ENCODE peak calls at places on chromosomes 13 and 19, in nine cellular contexts. One of them, this sample, is unnamed.
A peak's percentile ranks its signal among the peaks of the same experiment; 100 is the strongest.

GRCh38 chr19:18809149-18809978 is 18.3 kb upstream of the COMP start:
- DNase-seq in ascending aorta: peak; percentile 91
- DNase-seq in mesendoderm: no peak
- DNase-seq in right lobe of liver: peak; percentile 64
- DNase-seq in GM23248: peak; percentile 92
- DNase-seq in esophagus squamous epithelium: no peak
- DNase-seq in IMR-90: peak; percentile 78
- DNase-seq in naive thymus-derived CD4-positive, alpha-beta T cell: no peak
- DNase-seq in psoas muscle: peak; percentile 83
- DNase-seq in this sample: no peak

GRCh38 chr19:29521291-29522075 is 4.3 kb upstream of the VSTM2B start:
- DNase-seq in ascending aorta: no peak
- DNase-seq in mesendoderm: no peak
- DNase-seq in right lobe of liver: no peak
- DNase-seq in GM23248: no peak
- DNase-seq in esophagus squamous epithelium: no peak
- DNase-seq in IMR-90: no peak
- DNase-seq in naive thymus-derived CD4-positive, alpha-beta T cell: no peak
- DNase-seq in psoas muscle: no peak
- DNase-seq in this sample: no peak

GRCh38 chr13:19888799-19889198 is 25.4 kb upstream of the ZMYM5 start:
- DNase-seq in ascending aorta: no peak
- DNase-seq in mesendoderm: no peak
- DNase-seq in right lobe of liver: no peak
- DNase-seq in GM23248: peak; percentile 40
- DNase-seq in esophagus squamous epithelium: no peak
- DNase-seq in IMR-90: peak; percentile 38
- DNase-seq in naive thymus-derived CD4-positive, alpha-beta T cell: peak; percentile 33
- DNase-seq in psoas muscle: no peak
- DNase-seq in this sample: no peak

GRCh38 chr13:91162180-91162579 is 185.3 kb upstream of the MIR17HG start:
- DNase-seq in ascending aorta: no peak
- DNase-seq in mesendoderm: peak; percentile 73
- DNase-seq in right lobe of liver: no peak
- DNase-seq in GM23248: no peak
- DNase-seq in esophagus squamous epithelium: no peak
- DNase-seq in IMR-90: no peak
- DNase-seq in naive thymus-derived CD4-positive, alpha-beta T cell: no peak
- DNase-seq in psoas muscle: no peak
- DNase-seq in this sample: no peak

GRCh38 chr19:51501594-51502263 is at the start of gene SIGLEC12:
- DNase-seq in ascending aorta: peak; percentile 67
- DNase-seq in mesendoderm: no peak
- DNase-seq in right lobe of liver: peak; percentile 59
- DNase-seq in GM23248: no peak
- DNase-seq in esophagus squamous epithelium: no peak
- DNase-seq in IMR-90: no peak
- DNase-seq in naive thymus-derived CD4-positive, alpha-beta T cell: no peak
- DNase-seq in psoas muscle: no peak
- DNase-seq in this sample: no peak

GRCh38 chr13:24870380-24870760 is 106.4 kb downstream of the RNF17 start:
- DNase-seq in ascending aorta: no peak
- DNase-seq in mesendoderm: no peak
- DNase-seq in right lobe of liver: no peak
- DNase-seq in GM23248: no peak
- DNase-seq in esophagus squamous epithelium: no peak
- DNase-seq in IMR-90: no peak
- DNase-seq in naive thymus-derived CD4-positive, alpha-beta T cell: no peak
- DNase-seq in psoas muscle: no peak
- DNase-seq in this sample: no peak

GRCh38 chr19:46426035-46426505 is 2.7 kb downstream of the PNMA8C start:
- DNase-seq in ascending aorta: no peak
- DNase-seq in mesendoderm: no peak
- DNase-seq in right lobe of liver: no peak
- DNase-seq in GM23248: peak; percentile 51
- DNase-seq in esophagus squamous epithelium: no peak
- DNase-seq in IMR-90: no peak
- DNase-seq in naive thymus-derived CD4-positive, alpha-beta T cell: no peak
- DNase-seq in psoas muscle: no peak
- DNase-seq in this sample: no peak

GRCh38 chr19:18205180-18205915 is 1.5 kb upstream of the RAB3A start:
- DNase-seq in ascending aorta: peak; percentile 92
- DNase-seq in mesendoderm: peak; percentile 71
- DNase-seq in right lobe of liver: peak; percentile 78
- DNase-seq in GM23248: peak; percentile 92
- DNase-seq in esophagus squamous epithelium: no peak
- DNase-seq in IMR-90: peak; percentile 89
- DNase-seq in naive thymus-derived CD4-positive, alpha-beta T cell: peak; percentile 47
- DNase-seq in psoas muscle: peak; percentile 94
- DNase-seq in this sample: no peak

GRCh38 chr19:41095703-41096102 is 7.5 kb downstream of the CYP2A13 start:
- DNase-seq in ascending aorta: no peak
- DNase-seq in mesendoderm: no peak
- DNase-seq in right lobe of liver: no peak
- DNase-seq in GM23248: no peak
- DNase-seq in esophagus squamous epithelium: no peak
- DNase-seq in IMR-90: no peak
- DNase-seq in naive thymus-derived CD4-positive, alpha-beta T cell: no peak
- DNase-seq in psoas muscle: no peak
- DNase-seq in this sample: no peak

GRCh38 chr19:55273978-55274707 is 5.8 kb downstream of the HSPBP1 start:
- DNase-seq in ascending aorta: no peak
- DNase-seq in mesendoderm: no peak
- DNase-seq in right lobe of liver: no peak
- DNase-seq in GM23248: no peak
- DNase-seq in esophagus squamous epithelium: no peak
- DNase-seq in IMR-90: no peak
- DNase-seq in naive thymus-derived CD4-positive, alpha-beta T cell: no peak
- DNase-seq in psoas muscle: no peak
- DNase-seq in this sample: no peak

GRCh38 chr19:51166846-51167490 is 24.9 kb downstream of the SIGLEC7 start:
- DNase-seq in ascending aorta: no peak
- DNase-seq in mesendoderm: no peak
- DNase-seq in right lobe of liver: no peak
- DNase-seq in GM23248: no peak
- DNase-seq in esophagus squamous epithelium: no peak
- DNase-seq in IMR-90: no peak
- DNase-seq in naive thymus-derived CD4-positive, alpha-beta T cell: peak; percentile 13
- DNase-seq in psoas muscle: no peak
- DNase-seq in this sample: no peak

GRCh38 chr19:46791944-46792343 is 3.5 kb upstream of the SLC1A5 start:
- DNase-seq in ascending aorta: no peak
- DNase-seq in mesendoderm: peak; percentile 51
- DNase-seq in right lobe of liver: no peak
- DNase-seq in GM23248: no peak
- DNase-seq in esophagus squamous epithelium: no peak
- DNase-seq in IMR-90: no peak
- DNase-seq in naive thymus-derived CD4-positive, alpha-beta T cell: peak; percentile 74
- DNase-seq in psoas muscle: no peak
- DNase-seq in this sample: peak; percentile 93

GRCh38 chr13:24141333-24141910 is 19.1 kb upstream of the SPATA13 start:
- DNase-seq in ascending aorta: no peak
- DNase-seq in mesendoderm: peak; percentile 91
- DNase-seq in right lobe of liver: no peak
- DNase-seq in GM23248: no peak
- DNase-seq in esophagus squamous epithelium: no peak
- DNase-seq in IMR-90: peak; percentile 33
- DNase-seq in naive thymus-derived CD4-positive, alpha-beta T cell: no peak
- DNase-seq in psoas muscle: no peak
- DNase-seq in this sample: no peak

GRCh38 chr13:29883941-29884518 is 33.6 kb upstream of the UBL3 start:
- DNase-seq in ascending aorta: no peak
- DNase-seq in mesendoderm: peak; percentile 53
- DNase-seq in right lobe of liver: no peak
- DNase-seq in GM23248: no peak
- DNase-seq in esophagus squamous epithelium: no peak
- DNase-seq in IMR-90: peak; percentile 27
- DNase-seq in naive thymus-derived CD4-positive, alpha-beta T cell: no peak
- DNase-seq in psoas muscle: no peak
- DNase-seq in this sample: no peak

GRCh38 chr13:113399755-113400149 is 35.8 kb upstream of the GRTP1 start:
- DNase-seq in ascending aorta: peak; percentile 57
- DNase-seq in mesendoderm: no peak
- DNase-seq in right lobe of liver: peak; percentile 23
- DNase-seq in GM23248: no peak
- DNase-seq in esophagus squamous epithelium: no peak
- DNase-seq in IMR-90: no peak
- DNase-seq in naive thymus-derived CD4-positive, alpha-beta T cell: no peak
- DNase-seq in psoas muscle: no peak
- DNase-seq in this sample: no peak

GRCh38 chr19:42333975-42334696 is 8.7 kb downstream of the MEGF8 start:
- DNase-seq in ascending aorta: no peak
- DNase-seq in mesendoderm: no peak
- DNase-seq in right lobe of liver: no peak
- DNase-seq in GM23248: no peak
- DNase-seq in esophagus squamous epithelium: no peak
- DNase-seq in IMR-90: no peak
- DNase-seq in naive thymus-derived CD4-positive, alpha-beta T cell: no peak
- DNase-seq in psoas muscle: no peak
- DNase-seq in this sample: no peak
- H3K4me3 ChIP-seq in ascending aorta: no peak overlapping the region
- H3K4me3 ChIP-seq in mesendoderm: no peak overlapping the region
- H3K4me3 ChIP-seq in right lobe of liver: no peak overlapping the region
- H3K4me3 ChIP-seq in GM23248: no peak overlapping the region
- H3K4me3 ChIP-seq in esophagus squamous epithelium: no peak overlapping the region
- H3K4me3 ChIP-seq in IMR-90: no peak overlapping the region
- H3K4me3 ChIP-seq in naive thymus-derived CD4-positive, alpha-beta T cell: no peak overlapping the region
- H3K4me3 ChIP-seq in psoas muscle: no peak overlapping the region
- H3K4me3 ChIP-seq in this sample: no peak overlapping the region

GRCh38 chr19:2627855-2628254 is 74.6 kb downstream of the GNG7 start:
- DNase-seq in ascending aorta: no peak
- DNase-seq in mesendoderm: no peak
- DNase-seq in right lobe of liver: no peak
- DNase-seq in GM23248: peak; percentile 56
- DNase-seq in esophagus squamous epithelium: no peak
- DNase-seq in IMR-90: peak; percentile 49
- DNase-seq in naive thymus-derived CD4-positive, alpha-beta T cell: no peak
- DNase-seq in psoas muscle: no peak
- DNase-seq in this sample: no peak
- H3K4me3 ChIP-seq in ascending aorta: no peak overlapping the region
- H3K4me3 ChIP-seq in mesendoderm: no peak overlapping the region
- H3K4me3 ChIP-seq in right lobe of liver: no peak overlapping the region
- H3K4me3 ChIP-seq in GM23248: no peak overlapping the region
- H3K4me3 ChIP-seq in esophagus squamous epithelium: no peak overlapping the region
- H3K4me3 ChIP-seq in IMR-90: no peak overlapping the region
- H3K4me3 ChIP-seq in naive thymus-derived CD4-positive, alpha-beta T cell: no peak overlapping the region
- H3K4me3 ChIP-seq in psoas muscle: no peak overlapping the region
- H3K4me3 ChIP-seq in this sample: no peak overlapping the region

DNA sequence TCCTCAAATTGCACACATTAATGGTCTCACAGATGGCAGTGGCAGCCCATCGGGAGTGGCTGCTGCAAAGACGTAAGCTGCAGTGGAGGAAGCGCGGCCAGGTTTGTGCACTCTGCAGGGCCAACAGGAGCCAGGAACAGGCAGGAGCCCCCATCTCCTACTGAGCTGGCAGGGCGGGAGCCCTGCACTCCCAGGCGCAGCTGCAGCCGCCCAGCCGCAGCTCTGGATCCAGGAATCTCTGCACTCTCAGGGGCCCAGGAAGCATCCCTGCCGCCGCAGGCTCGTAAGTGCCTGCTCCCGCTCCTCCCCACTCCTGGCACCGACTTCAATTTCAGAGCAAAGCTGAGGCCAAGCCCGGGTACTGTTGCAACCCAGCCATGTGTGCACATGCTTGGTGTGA is 37.5 kb downstream of the ANKRD27 start:
- DNase-seq in ascending aorta: no peak
- DNase-seq in mesendoderm: no peak
- DNase-seq in right lobe of liver: no peak
- DNase-seq in GM23248: no peak
- DNase-seq in esophagus squamous epithelium: no peak
- DNase-seq in IMR-90: no peak
- DNase-seq in naive thymus-derived CD4-positive, alpha-beta T cell: no peak
- DNase-seq in psoas muscle: no peak
- DNase-seq in this sample: no peak
- H3K4me3 ChIP-seq in ascending aorta: no peak overlapping the region
- H3K4me3 ChIP-seq in mesendoderm: no peak overlapping the region
- H3K4me3 ChIP-seq in right lobe of liver: no peak overlapping the region
- H3K4me3 ChIP-seq in GM23248: no peak overlapping the region
- H3K4me3 ChIP-seq in esophagus squamous epithelium: no peak overlapping the region
- H3K4me3 ChIP-seq in IMR-90: no peak overlapping the region
- H3K4me3 ChIP-seq in naive thymus-derived CD4-positive, alpha-beta T cell: no peak overlapping the region
- H3K4me3 ChIP-seq in psoas muscle: no peak overlapping the region
- H3K4me3 ChIP-seq in this sample: no peak overlapping the region

GRCh38 chr19:12884627-12884925 is 2.4 kb downstream of the KLF1 start:
- DNase-seq in ascending aorta: no peak
- DNase-seq in mesendoderm: no peak
- DNase-seq in right lobe of liver: no peak
- DNase-seq in GM23248: no peak
- DNase-seq in esophagus squamous epithelium: no peak
- DNase-seq in IMR-90: no peak
- DNase-seq in naive thymus-derived CD4-positive, alpha-beta T cell: no peak
- DNase-seq in psoas muscle: no peak
- DNase-seq in this sample: no peak

GRCh38 chr19:12880551-12881171 is 588 bp downstream of the DNASE2 start:
- DNase-seq in ascending aorta: no peak
- DNase-seq in mesendoderm: peak; percentile 41
- DNase-seq in right lobe of liver: no peak
- DNase-seq in GM23248: peak; percentile 54
- DNase-seq in esophagus squamous epithelium: no peak
- DNase-seq in IMR-90: peak; percentile 6
- DNase-seq in naive thymus-derived CD4-positive, alpha-beta T cell: no peak
- DNase-seq in psoas muscle: no peak
- DNase-seq in this sample: no peak

GRCh38 chr19:12881172-12881808 is at the start of gene DNASE2:
- DNase-seq in ascending aorta: peak; percentile 98
- DNase-seq in mesendoderm: peak; percentile 98
- DNase-seq in right lobe of liver: peak; percentile 99
- DNase-seq in GM23248: peak; percentile 99
- DNase-seq in esophagus squamous epithelium: peak; percentile 86
- DNase-seq in IMR-90: peak; percentile 87
- DNase-seq in naive thymus-derived CD4-positive, alpha-beta T cell: peak; percentile 83
- DNase-seq in psoas muscle: peak; percentile 97
- DNase-seq in this sample: peak; percentile 88

GRCh38 chr19:12884202-12884601 is 2.8 kb downstream of the KLF1 start:
- DNase-seq in ascending aorta: no peak
- DNase-seq in mesendoderm: no peak
- DNase-seq in right lobe of liver: no peak
- DNase-seq in GM23248: no peak
- DNase-seq in esophagus squamous epithelium: no peak
- DNase-seq in IMR-90: no peak
- DNase-seq in naive thymus-derived CD4-positive, alpha-beta T cell: no peak
- DNase-seq in psoas muscle: no peak
- DNase-seq in this sample: no peak

DNA sequence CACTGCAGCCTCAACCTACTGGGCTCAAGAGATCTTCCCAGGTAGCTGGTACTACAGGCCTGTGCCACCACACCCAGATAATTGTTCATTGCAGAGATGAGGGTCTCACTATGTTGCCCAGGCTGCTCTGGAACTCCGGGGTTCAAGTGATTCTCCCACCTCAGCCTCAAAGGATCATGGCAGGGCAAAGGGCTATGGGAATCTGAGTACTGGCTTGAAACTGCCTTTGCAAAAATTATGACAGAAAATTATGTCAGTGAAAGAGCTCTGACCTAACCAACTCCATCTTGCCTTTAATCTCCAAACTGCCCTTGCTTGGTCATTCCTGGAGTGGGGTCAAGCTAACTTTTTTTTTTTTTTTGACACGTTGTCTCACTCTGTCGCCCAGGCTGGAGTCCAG is 1.3 kb upstream of the DNASE2 start:
- DNase-seq in ascending aorta: no peak
- DNase-seq in mesendoderm: no peak
- DNase-seq in right lobe of liver: no peak
- DNase-seq in GM23248: no peak
- DNase-seq in esophagus squamous epithelium: no peak
- DNase-seq in IMR-90: no peak
- DNase-seq in naive thymus-derived CD4-positive, alpha-beta T cell: no peak
- DNase-seq in psoas muscle: no peak
- DNase-seq in this sample: no peak
- H3K4me3 ChIP-seq in ascending aorta: no peak overlapping the region
- H3K4me3 ChIP-seq in mesendoderm: no peak overlapping the region
- H3K4me3 ChIP-seq in right lobe of liver: no peak overlapping the region
- H3K4me3 ChIP-seq in GM23248: no peak overlapping the region
- H3K4me3 ChIP-seq in esophagus squamous epithelium: no peak overlapping the region
- H3K4me3 ChIP-seq in IMR-90: no peak overlapping the region
- H3K4me3 ChIP-seq in naive thymus-derived CD4-positive, alpha-beta T cell: no peak overlapping the region
- H3K4me3 ChIP-seq in psoas muscle: no peak overlapping the region
- H3K4me3 ChIP-seq in this sample: no peak overlapping the region